ENCODE peak calls at places on chromosomes 6 and 20, in five cellular contexts. One of them, this sample, is unnamed.

GRCh38 chr6:37547564-37548061 is 47.9 kb upstream of the CCDC167 start:
- DNase-seq in NT2/D1: no peak
- DNase-seq in H1: no peak
- DNase-seq in HCT116: no peak
- DNase-seq in HepG2: no peak
- DNase-seq in this sample: no peak

GRCh38 chr6:30511147-30511546 is 21.8 kb downstream of the HLA-E start:
- DNase-seq in NT2/D1: no peak
- DNase-seq in HepG2: no peak
- DNase-seq in HCT116: no peak
- DNase-seq in H1: no peak
- DNase-seq in this sample: no peak

GRCh38 chr6:97841763-97842162 is 558.7 kb upstream of the MMS22L start:
- DNase-seq in HCT116: no peak
- DNase-seq in NT2/D1: no peak
- DNase-seq in H1: no peak
- DNase-seq in HepG2: no peak
- DNase-seq in this sample: no peak

GRCh38 chr6:34610819-34611477 is 54.8 kb upstream of the SPDEF start:
- DNase-seq in HepG2: peak; percentile 31
- DNase-seq in H1: no peak
- DNase-seq in HCT116: peak; percentile 64
- DNase-seq in NT2/D1: no peak
- DNase-seq in this sample: no peak

GRCh38 chr6:52675372-52675771 is 4.5 kb downstream of the TMEM14A start:
- DNase-seq in HCT116: no peak
- DNase-seq in H1: no peak
- DNase-seq in HepG2: no peak
- DNase-seq in NT2/D1: no peak
- DNase-seq in this sample: no peak

GRCh38 chr6:15508363-15509330 is 154.2 kb downstream of the DTNBP1 start:
- DNase-seq in NT2/D1: no peak
- DNase-seq in HCT116: no peak
- DNase-seq in H1: no peak
- DNase-seq in HepG2: no peak
- DNase-seq in this sample: no peak

GRCh38 chr20:5608448-5609161 is 141.6 kb upstream of the SHLD1 start:
- DNase-seq in NT2/D1: no peak
- DNase-seq in H1: no peak
- DNase-seq in HCT116: no peak
- DNase-seq in HepG2: no peak
- DNase-seq in this sample: no peak

GRCh38 chr6:21438237-21438985 is 155.1 kb upstream of the SOX4 start:
- DNase-seq in HCT116: no peak
- DNase-seq in H1: no peak
- DNase-seq in NT2/D1: no peak
- DNase-seq in HepG2: no peak
- DNase-seq in this sample: peak; percentile 97

GRCh38 chr6:537114-537513 is 119.8 kb downstream of the HUS1B start:
- DNase-seq in HepG2: no peak
- DNase-seq in H1: no peak
- DNase-seq in NT2/D1: no peak
- DNase-seq in HCT116: no peak
- DNase-seq in this sample: no peak

GRCh38 chr20:2736441-2736840 is 43.9 kb downstream of the EBF4 start:
- DNase-seq in HCT116: no peak
- DNase-seq in H1: no peak
- DNase-seq in HepG2: no peak
- DNase-seq in NT2/D1: no peak
- DNase-seq in this sample: no peak

GRCh38 chr6:128275030-128275429 is 245.4 kb downstream of the PTPRK start:
- DNase-seq in HCT116: no peak
- DNase-seq in H1: no peak
- DNase-seq in NT2/D1: no peak
- DNase-seq in HepG2: no peak
- DNase-seq in this sample: no peak

GRCh38 chr6:41594326-41594725 is 43.9 kb upstream of the MDFI start:
- DNase-seq in NT2/D1: no peak
- DNase-seq in HepG2: no peak
- DNase-seq in H1: no peak
- DNase-seq in HCT116: no peak
- DNase-seq in this sample: no peak

GRCh38 chr20:43404880-43405279 is 52.8 kb upstream of the SRSF6 start:
- DNase-seq in HCT116: peak; percentile 23
- DNase-seq in H1: peak; percentile 83
- DNase-seq in HepG2: peak; percentile 34
- DNase-seq in NT2/D1: peak; percentile 42
- DNase-seq in this sample: no peak

GRCh38 chr20:63082939-63083735 is 76.4 kb upstream of the BHLHE23 start:
- DNase-seq in HepG2: no peak
- DNase-seq in HCT116: no peak
- DNase-seq in NT2/D1: no peak
- DNase-seq in H1: no peak
- DNase-seq in this sample: no peak

GRCh38 chr20:22449115-22449973 is 135.0 kb downstream of the FOXA2 start:
- DNase-seq in H1: no peak
- DNase-seq in NT2/D1: no peak
- DNase-seq in HepG2: no peak
- DNase-seq in HCT116: no peak
- DNase-seq in this sample: no peak

GRCh38 chr20:41347523-41348429 is 7.2 kb downstream of the LPIN3 start:
- DNase-seq in HCT116: no peak
- DNase-seq in NT2/D1: no peak
- DNase-seq in HepG2: no peak
- DNase-seq in H1: no peak
- DNase-seq in this sample: no peak

GRCh38 chr6:11432713-11433450 is 104.7 kb upstream of the TMEM170B start:
- DNase-seq in HCT116: no peak
- DNase-seq in H1: no peak
- DNase-seq in NT2/D1: no peak
- DNase-seq in HepG2: no peak
- DNase-seq in this sample: no peak

GRCh38 chr6:62393608-62394007 is 107.6 kb upstream of the KHDRBS2 start:
- DNase-seq in H1: no peak
- DNase-seq in NT2/D1: peak; percentile 66
- DNase-seq in HepG2: no peak
- DNase-seq in HCT116: no peak
- DNase-seq in this sample: no peak

GRCh38 chr6:153131037-153131981 is at the start of gene RGS17:
- DNase-seq in NT2/D1: peak; percentile 50
- DNase-seq in HCT116: no peak
- DNase-seq in H1: peak; percentile 81
- DNase-seq in HepG2: no peak
- DNase-seq in this sample: no peak

GRCh38 chr6:87198496-87198895 is 43.1 kb downstream of the ZNF292 start:
- DNase-seq in H1: no peak
- DNase-seq in HCT116: no peak
- DNase-seq in HepG2: no peak
- DNase-seq in NT2/D1: no peak
- DNase-seq in this sample: no peak

GRCh38 chr20:47970282-47970903 is 185.1 kb upstream of the SULF2 start:
- DNase-seq in NT2/D1: no peak
- DNase-seq in H1: no peak
- DNase-seq in HCT116: no peak
- DNase-seq in HepG2: peak; percentile 55
- DNase-seq in this sample: no peak

GRCh38 chr6:129340983-129341382 is 369.0 kb downstream of the ARHGAP18 start:
- DNase-seq in H1: no peak
- DNase-seq in HepG2: no peak
- DNase-seq in HCT116: no peak
- DNase-seq in NT2/D1: no peak
- DNase-seq in this sample: no peak

GRCh38 chr6:1756472-1757129 is 146.9 kb downstream of the FOXC1 start:
- DNase-seq in NT2/D1: no peak
- DNase-seq in HepG2: no peak
- DNase-seq in H1: no peak
- DNase-seq in HCT116: no peak
- DNase-seq in this sample: no peak

GRCh38 chr6:139030539-139030938 is 2.0 kb downstream of the ABRACL start:
- DNase-seq in HepG2: no peak
- DNase-seq in NT2/D1: no peak
- DNase-seq in HCT116: no peak
- DNase-seq in H1: no peak
- DNase-seq in this sample: peak; percentile 48

GRCh38 chr6:16352258-16352635 is 113.9 kb downstream of the GMPR start:
- DNase-seq in H1: no peak
- DNase-seq in NT2/D1: no peak
- DNase-seq in HCT116: no peak
- DNase-seq in HepG2: no peak
- DNase-seq in this sample: no peak

GRCh38 chr6:36276581-36277536 is 7.0 kb downstream of the PNPLA1 start:
- DNase-seq in HepG2: no peak
- DNase-seq in H1: no peak
- DNase-seq in HCT116: no peak
- DNase-seq in NT2/D1: no peak
- DNase-seq in this sample: no peak

GRCh38 chr6:142900467-142900961 is 44.5 kb downstream of the HIVEP2 start:
- DNase-seq in HCT116: no peak
- DNase-seq in H1: no peak
- DNase-seq in NT2/D1: no peak
- DNase-seq in HepG2: no peak
- DNase-seq in this sample: no peak

GRCh38 chr6:106586815-106587214 is 42.5 kb downstream of the RTN4IP1 start:
- DNase-seq in HCT116: no peak
- DNase-seq in NT2/D1: no peak
- DNase-seq in H1: no peak
- DNase-seq in HepG2: no peak
- DNase-seq in this sample: no peak

GRCh38 chr6:36853325-36853724 is 14.1 kb upstream of the CPNE5 start:
- DNase-seq in H1: no peak
- DNase-seq in HepG2: no peak
- DNase-seq in NT2/D1: no peak
- DNase-seq in HCT116: no peak
- DNase-seq in this sample: no peak

GRCh38 chr20:325889-326644 is 715 bp downstream of the SOX12 start:
- DNase-seq in H1: peak; percentile 79
- DNase-seq in NT2/D1: no peak
- DNase-seq in HepG2: peak; percentile 63
- DNase-seq in HCT116: no peak
- DNase-seq in this sample: no peak

GRCh38 chr6:95228636-95229035 is 348.7 kb upstream of the MANEA start:
- DNase-seq in H1: no peak
- DNase-seq in HCT116: no peak
- DNase-seq in NT2/D1: no peak
- DNase-seq in HepG2: no peak
- DNase-seq in this sample: no peak

GRCh38 chr6:109891924-109892323 is 86.2 kb upstream of the GPR6 start:
- DNase-seq in H1: no peak
- DNase-seq in HepG2: no peak
- DNase-seq in NT2/D1: no peak
- DNase-seq in HCT116: no peak
- DNase-seq in this sample: no peak

GRCh38 chr6:14026831-14027539 is 90.6 kb upstream of the CD83 start:
- DNase-seq in HCT116: no peak
- DNase-seq in HepG2: no peak
- DNase-seq in H1: no peak
- DNase-seq in NT2/D1: no peak
- DNase-seq in this sample: no peak
- TF ChIP-seq ZNF274 in HCT116: no peak
- TF ChIP-seq ZNF274 in HepG2: no peak
- TF ChIP-seq ZNF274 in H1: no peak
- TF ChIP-seq ZNF274 in NT2/D1: no peak
- TF ChIP-seq ZNF274 in this sample: no peak

GRCh38 chr20:35010405-35011192 is 54.9 kb downstream of the MYH7B start:
- DNase-seq in H1: no peak
- DNase-seq in HCT116: no peak
- DNase-seq in HepG2: no peak
- DNase-seq in NT2/D1: no peak
- DNase-seq in this sample: no peak
- TF ChIP-seq ZNF274 in H1: no peak
- TF ChIP-seq ZNF274 in HCT116: no peak
- TF ChIP-seq ZNF274 in HepG2: no peak
- TF ChIP-seq ZNF274 in NT2/D1: no peak
- TF ChIP-seq ZNF274 in this sample: no peak

GRCh38 chr6:148974351-148974750 is 227.5 kb downstream of the UST start:
- DNase-seq in H1: no peak
- DNase-seq in NT2/D1: no peak
- DNase-seq in HepG2: no peak
- DNase-seq in HCT116: no peak
- DNase-seq in this sample: no peak
- TF ChIP-seq ZNF274 in H1: no peak
- TF ChIP-seq ZNF274 in NT2/D1: no peak
- TF ChIP-seq ZNF274 in HepG2: no peak
- TF ChIP-seq ZNF274 in HCT116: no peak
- TF ChIP-seq ZNF274 in this sample: no peak

GRCh38 chr6:149483302-149483701 is 1.5 kb downstream of the ZC3H12D start:
- DNase-seq in HepG2: no peak
- DNase-seq in H1: no peak
- DNase-seq in NT2/D1: no peak
- DNase-seq in HCT116: no peak
- DNase-seq in this sample: no peak
- TF ChIP-seq ZNF274 in HepG2: no peak
- TF ChIP-seq ZNF274 in H1: no peak
- TF ChIP-seq ZNF274 in NT2/D1: no peak
- TF ChIP-seq ZNF274 in HCT116: no peak
- TF ChIP-seq ZNF274 in this sample: no peak

This sample was measured in GM12878.